ENCODE peak calls at places on chromosomes 5 and 9, in four cellular contexts. Z, V, X and L are unnamed samples.
A peak's percentile ranks its signal among the peaks of the same experiment; 100 is the strongest.

GRCh38 chr9:121305269-121305994 is 37.5 kb downstream of the GSN start:
- DNase-seq in Z (no peak), V (no peak), X (no peak), L (no peak)

GRCh38 chr5:134837530-134838181 is 8.1 kb upstream of the C5orf24 start:
- DNase-seq in X (no peak), Z (no peak), V (no peak), L (no peak)

GRCh38 chr5:39759696-39760095 is 334.9 kb upstream of the DAB2 start:
- DNase-seq in V (no peak), Z (no peak), X (no peak), L (peak; percentile 15)

GRCh38 chr5:141855265-141856029 is 22.8 kb downstream of the PCDH1 start:
- DNase-seq in X (no peak), Z (peak; percentile 37), V (no peak), L (no peak)

GRCh38 chr5:172172912-172173591 is 15.0 kb downstream of the STK10 start:
- DNase-seq in X (no peak), Z (no peak), V (no peak), L (no peak)

GRCh38 chr5:132776077-132776931 is 735 bp downstream of the SEPTIN8 start:
- DNase-seq in Z (peak; percentile 25), V (no peak), X (no peak), L (peak; percentile 36)

GRCh38 chr9:131707677-131708612 is 31.9 kb downstream of the RAPGEF1 start:
- DNase-seq in X (no peak), Z (peak; percentile 81), V (peak; percentile 29), L (no peak)

GRCh38 chr9:136722093-136722968 is 10.0 kb downstream of the DIPK1B start:
- DNase-seq in V (no peak), X (no peak), Z (no peak), L (no peak)

GRCh38 chr5:127228540-127229184 is 61.9 kb upstream of the MEGF10 start:
- DNase-seq in Z (no peak), X (no peak), V (no peak), L (peak; percentile 3)

GRCh38 chr5:181259283-181259682 is 1.7 kb downstream of the TRIM52 start:
- DNase-seq in V (no peak), Z (no peak), X (no peak), L (no peak)

GRCh38 chr5:9034671-9035070 is 511.2 kb downstream of the SEMA5A start:
- DNase-seq in V (no peak), Z (no peak), X (no peak), L (no peak)

GRCh38 chr5:6395102-6395445 is 16.7 kb upstream of the MED10 start:
- DNase-seq in V (no peak), Z (no peak), X (no peak), L (no peak)

GRCh38 chr5:10485142-10485795 is 43.6 kb downstream of the ROPN1L start:
- DNase-seq in V (no peak), X (no peak), Z (no peak), L (no peak)

GRCh38 chr9:76203373-76203772 is 190.9 kb downstream of the RFK start:
- DNase-seq in Z (no peak), X (no peak), V (no peak), L (no peak)

GRCh38 chr9:35908484-35909125 is 685 bp upstream of the SPAAR start:
- DNase-seq in X (no peak), Z (no peak), V (no peak), L (no peak)

GRCh38 chr9:25904701-25905100 is 226.5 kb upstream of the TUSC1 start:
- DNase-seq in V (no peak), X (no peak), Z (no peak), L (no peak)

GRCh38 chr5:80116465-80116864 is 81.3 kb downstream of the THBS4 start:
- DNase-seq in X (no peak), V (no peak), Z (no peak), L (no peak)

GRCh38 chr5:14417792-14418765 is 163.5 kb upstream of the OTULINL start:
- DNase-seq in Z (no peak), V (no peak), X (no peak), L (no peak)

GRCh38 chr9:97508852-97509251 is 7.4 kb downstream of the TMOD1 start:
- DNase-seq in Z (no peak), X (no peak), V (no peak), L (no peak)

GRCh38 chr5:134451618-134452505 is 40.2 kb upstream of the CDKN2AIPNL start:
- DNase-seq in X (no peak), V (no peak), Z (no peak), L (no peak)

GRCh38 chr5:134427540-134428041 is 15.9 kb upstream of the CDKN2AIPNL start:
- DNase-seq in Z (no peak), V (no peak), X (no peak), L (no peak)

GRCh38 chr9:127162567-127163365 is 40.3 kb upstream of the ANGPTL2 start:
- DNase-seq in X (no peak), Z (no peak), V (no peak), L (no peak)

GRCh38 chr9:96040591-96041461 is 165.3 kb downstream of the ERCC6L2 start:
- DNase-seq in X (no peak), Z (peak; percentile 63), V (no peak), L (no peak)

GRCh38 chr5:19927919-19928318 is 60.1 kb downstream of the CDH18 start:
- DNase-seq in V (no peak), Z (no peak), X (no peak), L (no peak)

GRCh38 chr9:121774715-121775613 is 123.5 kb downstream of the DAB2IP start:
- DNase-seq in X (no peak), V (no peak), Z (no peak), L (no peak)

GRCh38 chr5:151798674-151799073 is 26.9 kb downstream of the G3BP1 start:
- DNase-seq in Z (no peak), X (no peak), V (no peak), L (no peak)

GRCh38 chr9:126955806-126956205 is 41.2 kb downstream of the RALGPS1 start:
- DNase-seq in V (no peak), X (no peak), Z (no peak), L (no peak)

DNA sequence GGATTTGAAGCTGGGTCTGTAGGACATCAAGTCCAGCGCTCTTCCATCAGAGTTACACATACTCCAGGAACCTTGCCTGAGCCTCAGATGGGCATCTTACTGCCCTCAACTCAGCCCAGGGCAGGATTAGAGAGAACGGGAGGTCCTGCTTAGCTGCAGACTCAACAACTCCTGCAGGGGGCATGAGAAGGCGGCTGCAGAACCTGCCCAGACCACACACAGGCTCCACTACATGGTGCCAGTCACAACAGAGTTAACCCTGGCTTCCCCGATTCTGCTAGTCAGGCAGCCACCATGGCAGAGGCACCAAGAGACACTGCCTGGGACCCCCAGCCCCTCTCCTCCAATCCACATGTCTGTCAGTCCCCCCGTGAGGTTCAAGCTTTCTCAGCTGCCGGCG is 23.9 kb upstream of the CPLX2 start:
- DNase-seq in X (no peak), Z (no peak), V (no peak), L (no peak)
- TF ChIP-seq CTCF in X (no peak), Z (no peak), V (no peak), L (peak; percentile 38)

DNA sequence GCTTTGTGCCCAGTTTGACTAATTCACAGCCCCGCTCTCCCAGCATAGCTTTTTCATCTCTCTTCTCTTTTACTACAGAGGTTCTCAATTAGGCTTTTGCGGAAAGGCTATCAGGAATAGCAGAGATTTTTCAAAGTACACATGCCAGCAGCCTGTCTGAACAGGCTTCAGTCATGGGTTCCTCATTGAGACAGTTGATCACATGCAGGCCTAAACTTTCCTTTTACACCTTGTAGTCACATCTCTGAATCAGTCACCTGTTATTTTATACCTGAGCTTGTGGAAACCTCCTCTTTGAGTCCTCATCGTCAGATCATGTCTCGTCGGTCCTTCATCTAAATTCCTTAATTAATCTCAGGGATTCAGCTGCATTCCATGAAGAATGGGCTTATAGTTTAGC is 140.7 kb downstream of the NPR3 start:
- DNase-seq in X (no peak), Z (no peak), V (no peak), L (no peak)
- TF ChIP-seq CTCF in X (no peak), Z (no peak), V (no peak), L (no peak)

DNA sequence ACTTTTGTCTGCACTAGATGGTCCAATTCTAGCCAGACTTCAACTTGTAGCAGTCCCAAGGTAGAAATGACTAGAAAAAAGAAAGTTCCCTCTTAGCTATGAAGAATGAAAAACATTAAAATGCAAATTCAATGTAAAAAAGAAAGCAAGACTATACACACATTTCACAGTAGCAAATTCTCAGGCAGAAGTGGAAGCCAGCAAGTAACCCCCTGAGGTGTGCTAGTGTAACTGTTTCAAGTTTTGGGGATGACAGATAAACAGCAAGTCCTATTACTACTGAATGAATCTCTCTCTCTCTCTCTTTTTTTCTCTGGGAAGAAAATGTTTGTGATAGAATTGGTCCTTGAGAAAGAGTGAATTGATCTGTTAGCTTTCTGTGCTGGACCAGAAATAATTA is 185.6 kb downstream of the EFNA5 start:
- DNase-seq in V (no peak), Z (no peak), X (no peak), L (peak; percentile 38)
- TF ChIP-seq CTCF in V (no peak), Z (no peak), X (no peak), L (no peak)

DNA sequence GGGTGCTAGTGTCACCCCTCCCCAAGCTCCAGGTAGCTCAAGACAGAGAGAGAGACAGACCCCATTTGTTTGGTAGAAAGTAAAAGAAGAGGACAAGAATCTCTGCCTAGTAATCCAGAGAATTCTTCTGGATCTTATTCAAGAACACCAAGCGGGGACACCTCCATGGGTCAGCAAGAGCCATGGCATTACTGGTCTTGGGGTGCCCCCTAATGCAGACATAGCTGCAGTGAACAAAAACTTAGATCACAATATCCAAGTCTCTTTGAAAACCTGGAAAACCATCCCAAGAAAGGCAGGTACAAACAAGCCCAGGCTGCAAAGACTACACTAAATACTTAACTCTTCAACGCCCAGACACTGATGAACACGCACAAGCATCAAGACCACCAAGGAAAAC is 29.9 kb upstream of the PDE4D start:
- DNase-seq in V (no peak), X (no peak), Z (no peak), L (no peak)
- TF ChIP-seq CTCF in V (no peak), X (peak; percentile 38), Z (no peak), L (no peak)

DNA sequence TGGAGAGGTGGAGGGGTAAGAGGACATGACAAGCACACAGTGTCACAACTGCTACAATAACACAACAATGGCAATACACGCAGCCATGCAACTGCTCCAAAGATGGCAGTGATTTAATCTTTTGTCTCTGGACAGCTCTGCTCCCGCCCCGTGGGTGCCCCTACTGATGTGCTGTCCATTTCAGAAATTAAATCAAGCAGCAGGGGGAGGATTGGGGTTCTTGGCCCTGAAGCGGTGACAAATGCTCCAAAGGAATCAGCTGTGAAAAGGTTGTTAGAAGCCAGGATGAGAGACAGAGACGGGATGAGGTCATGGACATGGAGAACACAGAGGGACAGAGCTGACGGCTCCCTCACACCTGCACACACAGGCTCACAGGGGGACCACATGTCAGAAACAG is 22.6 kb downstream of the CNTFR start:
- DNase-seq in V (no peak), Z (no peak), X (no peak), L (no peak)
- TF ChIP-seq CTCF in V (no peak), Z (no peak), X (no peak), L (no peak)